ENCODE peak calls at places on chromosomes 6 and 20, in four cellular contexts. One of them, this sample, is unnamed.

GRCh38 chr20:34615477-34615876 is 57.0 kb downstream of the MAP1LC3A start:
- DNase-seq in K562: no peak
- DNase-seq in A549: no peak
- DNase-seq in H1: peak
- DNase-seq in this sample: peak

GRCh38 chr6:23705691-23706090 is 420.3 kb upstream of the NRSN1 start:
- DNase-seq in K562: no peak
- DNase-seq in A549: no peak
- DNase-seq in H1: no peak
- DNase-seq in this sample: no peak

GRCh38 chr6:15952231-15953151 is 176.4 kb upstream of the MYLIP start:
- DNase-seq in K562: no peak
- DNase-seq in A549: no peak
- DNase-seq in H1: no peak
- DNase-seq in this sample: no peak

GRCh38 chr6:7991992-7992815 is 72.0 kb downstream of the BLOC1S5 start:
- DNase-seq in K562: peak
- DNase-seq in A549: peak
- DNase-seq in H1: no peak
- DNase-seq in this sample: peak

GRCh38 chr6:116476021-116476678 is 15.0 kb downstream of the CALHM6 start:
- DNase-seq in K562: no peak
- DNase-seq in A549: no peak
- DNase-seq in H1: no peak
- DNase-seq in this sample: peak

GRCh38 chr20:1105599-1106194 is 12.7 kb upstream of the PSMF1 start:
- DNase-seq in K562: no peak
- DNase-seq in A549: no peak
- DNase-seq in H1: no peak
- DNase-seq in this sample: no peak

GRCh38 chr6:89797317-89797716 is 22.3 kb downstream of the MDN1 start:
- DNase-seq in K562: no peak
- DNase-seq in A549: no peak
- DNase-seq in H1: no peak
- DNase-seq in this sample: no peak

GRCh38 chr6:149317656-149318571 is at the start of gene TAB2:
- DNase-seq in K562: peak
- DNase-seq in A549: peak
- DNase-seq in H1: peak
- DNase-seq in this sample: no peak

GRCh38 chr20:21096321-21097043 is 9.7 kb downstream of the LINC00237 start:
- DNase-seq in K562: peak
- DNase-seq in A549: peak
- DNase-seq in H1: no peak
- DNase-seq in this sample: peak

GRCh38 chr6:130099119-130099518 is 80.7 kb downstream of the L3MBTL3 start:
- DNase-seq in K562: no peak
- DNase-seq in A549: no peak
- DNase-seq in H1: no peak
- DNase-seq in this sample: no peak

GRCh38 chr6:109082178-109082577 is 12.5 kb downstream of the SESN1 start:
- DNase-seq in K562: no peak
- DNase-seq in A549: no peak
- DNase-seq in H1: no peak
- DNase-seq in this sample: no peak

GRCh38 chr6:134589512-134589911 is 271.6 kb upstream of the SGK1 start:
- DNase-seq in K562: no peak
- DNase-seq in A549: peak
- DNase-seq in H1: no peak
- DNase-seq in this sample: no peak
- TF ChIP-seq PHF8 in K562: no peak
- TF ChIP-seq PHF8 in A549: no peak
- TF ChIP-seq PHF8 in H1: no peak
- TF ChIP-seq PHF8 in this sample: no peak

GRCh38 chr6:155970878-155971702 is 515.5 kb upstream of the NOX3 start:
- DNase-seq in K562: no peak
- DNase-seq in A549: no peak
- DNase-seq in H1: no peak
- DNase-seq in this sample: no peak

GRCh38 chr6:155974359-155974758 is 518.7 kb upstream of the NOX3 start:
- DNase-seq in K562: no peak
- DNase-seq in A549: no peak
- DNase-seq in H1: no peak
- DNase-seq in this sample: no peak

GRCh38 chr6:155967326-155967725 is 511.7 kb upstream of the NOX3 start:
- DNase-seq in K562: no peak
- DNase-seq in A549: no peak
- DNase-seq in H1: no peak
- DNase-seq in this sample: no peak

GRCh38 chr6:155968921-155969320 is 513.3 kb upstream of the NOX3 start:
- DNase-seq in K562: no peak
- DNase-seq in A549: no peak
- DNase-seq in H1: no peak
- DNase-seq in this sample: no peak
- TF ChIP-seq PHF8 in K562: no peak
- TF ChIP-seq PHF8 in A549: no peak
- TF ChIP-seq PHF8 in H1: no peak
- TF ChIP-seq PHF8 in this sample: no peak

DNA sequence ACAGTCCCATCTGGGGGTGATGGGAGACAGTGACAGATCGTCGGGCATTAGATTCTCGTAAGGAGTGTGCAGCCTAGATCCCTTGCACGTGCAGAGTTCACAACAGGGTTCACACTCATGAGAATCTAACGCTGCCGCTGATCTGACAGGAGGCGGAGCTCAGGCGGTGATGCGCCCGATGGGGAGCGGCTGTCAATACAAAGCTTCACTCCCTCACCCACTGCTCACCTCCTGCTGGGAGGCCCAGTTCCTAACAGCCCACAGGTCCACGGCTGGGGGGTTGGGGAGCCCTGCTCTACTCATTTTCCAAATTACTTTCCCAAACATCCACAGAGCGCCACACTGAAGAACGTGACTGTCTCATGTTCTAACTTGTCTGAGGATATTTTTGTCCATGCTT is 25.3 kb downstream of the CTCFL start:
- DNase-seq in K562: no peak
- DNase-seq in A549: no peak
- DNase-seq in H1: no peak
- DNase-seq in this sample: no peak
- TF ChIP-seq PHF8 in K562: no peak
- TF ChIP-seq PHF8 in A549: no peak
- TF ChIP-seq PHF8 in H1: no peak
- TF ChIP-seq PHF8 in this sample: no peak

DNA sequence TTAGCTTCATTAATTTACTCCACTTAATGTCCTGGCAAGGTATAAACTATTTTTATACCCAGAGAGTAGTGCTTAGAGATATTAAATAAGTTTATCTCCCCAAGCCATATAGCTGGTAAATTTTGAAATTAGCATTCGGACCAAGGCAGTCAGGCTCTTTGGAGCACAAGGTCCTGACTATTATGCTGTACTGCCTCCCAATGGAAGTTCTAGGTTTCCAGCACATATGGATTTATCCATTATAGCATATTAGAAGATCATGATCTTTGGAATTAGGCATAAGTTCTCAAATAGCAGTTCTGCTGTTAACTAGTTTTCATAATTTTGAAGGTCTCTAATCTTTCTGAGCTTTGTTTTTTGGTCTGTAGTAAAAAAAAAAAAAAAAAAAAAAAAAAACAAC is 835.3 kb upstream of the EPHA7 start:
- DNase-seq in K562: no peak
- DNase-seq in A549: peak
- DNase-seq in H1: no peak
- DNase-seq in this sample: peak
- TF ChIP-seq PHF8 in K562: no peak
- TF ChIP-seq PHF8 in A549: no peak
- TF ChIP-seq PHF8 in H1: no peak
- TF ChIP-seq PHF8 in this sample: no peak

DNA sequence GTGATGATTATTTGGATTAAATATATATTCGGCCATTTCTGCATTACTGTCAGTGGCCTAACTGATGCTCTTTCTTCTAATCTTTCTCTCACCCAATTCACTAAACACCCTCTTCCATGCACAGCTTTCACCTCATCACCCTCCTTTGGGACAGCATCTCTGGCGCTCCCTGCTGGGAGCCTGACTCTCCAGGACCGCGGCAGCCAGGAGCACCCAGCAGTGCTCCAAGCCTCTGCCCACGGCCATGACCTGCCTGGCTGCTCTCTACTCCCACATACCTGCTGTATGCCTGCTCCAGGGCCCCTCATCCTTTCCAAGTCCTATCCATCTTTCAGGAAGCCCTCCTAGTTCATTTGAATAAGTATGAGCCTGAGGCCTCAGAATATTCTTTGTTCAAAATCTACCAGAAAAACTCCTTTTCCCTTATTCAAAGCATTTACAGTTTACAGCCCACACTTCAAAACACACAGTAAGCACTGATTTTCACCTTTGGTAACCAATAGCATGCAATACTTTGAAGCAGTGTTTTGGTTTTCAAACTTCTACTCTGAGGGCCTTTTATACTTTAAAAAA is 15.2 kb downstream of the CTCFL start:
- DNase-seq in K562: peak
- DNase-seq in A549: peak
- DNase-seq in H1: no peak
- DNase-seq in this sample: peak
- TF ChIP-seq PHF8 in K562: no peak
- TF ChIP-seq PHF8 in A549: no peak
- TF ChIP-seq PHF8 in H1: no peak
- TF ChIP-seq PHF8 in this sample: no peak

GRCh38 chr20:48787861-48788375 is 39.9 kb downstream of the PREX1 start:
- DNase-seq in K562: peak
- DNase-seq in A549: peak
- DNase-seq in H1: no peak
- DNase-seq in this sample: peak
- TF ChIP-seq PHF8 in K562: no peak
- TF ChIP-seq PHF8 in A549: no peak
- TF ChIP-seq PHF8 in H1: no peak
- TF ChIP-seq PHF8 in this sample: no peak